ENCODE peak calls at places on chromosomes 3 and 15, in ten cellular contexts. Z, B, E, H, N, R, K, I, Y and O are unnamed samples. For H3K36me3, the result is how much of the 10 kb centered on the place peaks cover.

GRCh38 chr15:65275728-65276126 is 11.0 kb downstream of the PARP16 start:
- DNase-seq in B (no peak), Y (no peak), Z (no peak), I (no peak), H (no peak), N (no peak), R (no peak), E (no peak), K (no peak), O (no peak)

GRCh38 chr3:19221081-19221480 is 72.8 kb downstream of the KCNH8 start:
- DNase-seq in B (no peak), Z (no peak), I (no peak), R (no peak), H (peak), N (no peak), Y (no peak), K (no peak), E (no peak), O (no peak)

GRCh38 chr3:31472479-31473390 is 60.0 kb upstream of the STT3B start:
- DNase-seq in R (no peak), I (no peak), Y (no peak), H (peak), Z (no peak), N (no peak), K (no peak), B (no peak), E (no peak), O (no peak)

GRCh38 chr3:183692436-183692835 is 5.2 kb upstream of the YEATS2 start:
- DNase-seq in B (no peak), E (no peak), I (no peak), K (no peak), Y (no peak), Z (no peak), H (no peak), R (no peak), N (no peak), O (no peak)

GRCh38 chr15:65088643-65089021 is 12.1 kb downstream of the KBTBD13 start:
- DNase-seq in I (no peak), H (no peak), Z (no peak), R (no peak), E (no peak), B (no peak), K (no peak), Y (no peak), N (peak), O (no peak)

GRCh38 chr3:111923095-111923771 is 55.6 kb upstream of the ABHD10 start:
- DNase-seq in N (no peak), K (no peak), H (peak), R (no peak), B (no peak), Y (no peak), Z (no peak), I (no peak), E (no peak), O (no peak)

GRCh38 chr15:60525640-60526039 is 46.7 kb upstream of the ICE2 start:
- DNase-seq in N (no peak), E (no peak), Z (no peak), Y (no peak), I (no peak), H (no peak), B (no peak), R (no peak), K (no peak), O (no peak)

GRCh38 chr3:24160424-24160823 is 215.3 kb downstream of the NR1D2 start:
- DNase-seq in Z (no peak), B (peak), R (no peak), H (no peak), Y (no peak), K (no peak), E (no peak), N (no peak), I (no peak), O (no peak)

GRCh38 chr3:130656627-130657026 is 90.0 kb downstream of the PIK3R4 start:
- DNase-seq in Y (no peak), B (no peak), H (no peak), I (no peak), N (no peak), E (no peak), Z (no peak), R (no peak), K (no peak), O (no peak)

GRCh38 chr15:83158393-83158792 is 49.2 kb downstream of the HDGFL3 start:
- DNase-seq in H (peak), B (no peak), Y (no peak), I (no peak), R (no peak), K (no peak), E (no peak), Z (no peak), N (no peak), O (no peak)

GRCh38 chr3:2792432-2792831 is 317.7 kb downstream of the IL5RA start:
- DNase-seq in Z (no peak), K (no peak), R (no peak), B (no peak), E (no peak), Y (no peak), H (no peak), N (no peak), I (no peak), O (no peak)

GRCh38 chr3:160754371-160754854 is 1.6 kb upstream of the PPM1L start:
- DNase-seq in Y (peak), N (peak), Z (peak), K (peak), I (no peak), E (peak), R (peak), H (peak), B (peak), O (no peak)

GRCh38 chr3:3802021-3802420 is 2.8 kb downstream of the LRRN1 start:
- DNase-seq in K (no peak), E (no peak), Z (no peak), R (no peak), B (peak), I (no peak), H (no peak), Y (no peak), N (no peak), O (no peak)

GRCh38 chr3:65575376-65575840 is 463.3 kb downstream of the MAGI1 start:
- DNase-seq in K (peak), N (no peak), I (no peak), R (no peak), Z (no peak), H (peak), Y (no peak), E (no peak), B (no peak), O (no peak)

GRCh38 chr3:80097674-80098073 is 329.9 kb upstream of the ROBO1 start:
- DNase-seq in Z (no peak), N (no peak), H (no peak), Y (no peak), R (no peak), B (no peak), I (no peak), K (peak), E (no peak), O (no peak)

GRCh38 chr3:38542401-38543298 is 46.5 kb downstream of the EXOG start:
- DNase-seq in I (no peak), Z (no peak), H (no peak), N (no peak), R (no peak), K (no peak), Y (no peak), B (no peak), E (no peak), O (no peak)

GRCh38 chr15:25905140-25905539 is 42.0 kb upstream of the ATP10A start:
- DNase-seq in I (no peak), K (no peak), N (peak), B (no peak), Y (no peak), E (no peak), Z (no peak), R (no peak), H (no peak), O (peak)

GRCh38 chr3:50177346-50177745 is 14.1 kb upstream of the GNAT1 start:
- DNase-seq in Z (no peak), N (no peak), Y (no peak), H (no peak), B (no peak), R (no peak), K (no peak), I (no peak), E (no peak), O (no peak)

GRCh38 chr3:89171681-89172080 is 64.3 kb downstream of the EPHA3 start:
- DNase-seq in E (no peak), R (no peak), H (peak), Z (no peak), N (no peak), I (no peak), B (no peak), K (no peak), Y (no peak), O (no peak)

GRCh38 chr3:116192464-116192863 is 252.8 kb downstream of the LSAMP start:
- DNase-seq in Y (no peak), I (no peak), R (no peak), K (no peak), H (no peak), B (no peak), E (no peak), N (no peak), Z (no peak), O (no peak)

GRCh38 chr3:113377158-113377557 is 64.1 kb downstream of the CFAP44 start:
- DNase-seq in R (no peak), N (no peak), B (no peak), E (no peak), Y (no peak), K (no peak), I (no peak), H (no peak), Z (no peak), O (no peak)

GRCh38 chr3:100737334-100737733 is 28.0 kb downstream of the TFG start:
- DNase-seq in Y (peak), N (no peak), R (no peak), I (no peak), Z (no peak), H (peak), E (no peak), K (peak), B (peak), O (no peak)

GRCh38 chr15:90058308-90058707 is 44.0 kb downstream of the IDH2 start:
- DNase-seq in H (no peak), E (peak), N (no peak), R (no peak), K (no peak), Y (no peak), Z (no peak), B (no peak), I (no peak), O (no peak)

GRCh38 chr3:149080699-149081091 is 5.6 kb downstream of the HLTF start:
- DNase-seq in R (no peak), I (no peak), B (no peak), Y (no peak), Z (no peak), K (peak), N (no peak), E (no peak), H (peak), O (no peak)

GRCh38 chr3:16512435-16513140 is 911 bp downstream of the RFTN1 start:
- DNase-seq in Y (peak), R (peak), Z (peak), H (no peak), N (peak), I (no peak), B (peak), K (peak), E (peak), O (peak)

DNA sequence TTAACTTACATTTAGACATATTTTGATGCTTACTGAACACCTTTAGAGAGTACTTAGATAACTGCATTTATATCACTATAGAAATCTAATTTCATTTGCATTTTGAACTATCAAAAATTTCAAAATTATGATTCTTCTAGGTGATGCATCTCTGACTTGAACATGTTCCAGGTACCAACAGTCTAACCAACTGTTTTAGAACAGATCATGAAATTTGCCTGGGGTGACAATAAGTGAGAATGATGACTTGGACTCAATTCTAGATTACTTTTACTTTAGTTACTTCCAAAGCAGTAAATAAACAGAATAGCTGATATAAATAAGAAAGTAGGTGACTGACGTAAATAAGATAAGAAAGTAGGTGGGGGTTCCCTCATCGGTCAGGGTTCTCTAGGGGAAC is 307.8 kb downstream of the BCHE start:
- DNase-seq in R (no peak), B (no peak), I (no peak), Z (no peak), Y (no peak), K (no peak), H (no peak), E (no peak), N (no peak), O (no peak)
- H3K27ac ChIP-seq in R (no peak), B (no peak), I (no peak), Z (no peak), Y (no peak), K (no peak), H (no peak), E (no peak), N (no peak), O (no peak)

DNA sequence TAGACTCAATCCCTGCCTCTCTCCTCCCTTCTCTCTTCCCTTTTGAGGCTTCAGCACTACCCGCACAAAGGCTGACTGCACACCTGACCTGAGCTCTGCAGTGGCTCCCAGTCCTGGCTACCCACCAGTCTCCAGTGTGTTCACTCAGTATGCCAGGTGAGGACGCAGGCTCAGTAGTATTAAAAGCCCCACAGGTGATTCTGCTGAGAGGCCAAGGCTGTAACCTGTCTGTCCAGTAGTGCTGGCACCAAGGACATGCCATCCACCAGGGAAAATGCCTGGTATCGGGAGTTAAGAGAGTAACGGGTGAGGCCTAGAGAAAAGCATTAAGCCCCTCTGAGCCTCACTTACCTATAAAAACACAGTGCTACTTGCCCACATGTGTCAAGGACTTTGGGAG is 20.9 kb downstream of the FYCO1 start:
- DNase-seq in K (no peak), N (no peak), E (no peak), R (no peak), Y (no peak), I (no peak), Z (no peak), H (no peak), B (no peak), O (no peak)
- H3K36me3 ChIP-seq in K (under half), N (under half), E (under half), R (under half), Y (half or more), I (under half), Z (under half), H (under half), B (under half), O (half or more)

GRCh38 chr15:40103864-40104271 is 4.8 kb downstream of the BMF start:
- DNase-seq in Y (no peak), H (no peak), N (no peak), R (no peak), E (no peak), I (no peak), K (no peak), B (no peak), Z (no peak), O (no peak)
- H3K27ac ChIP-seq in Y (no peak), H (no peak), N (peak), R (peak), E (no peak), I (no peak), K (no peak), B (peak), Z (peak), O (peak)

GRCh38 chr15:57236561-57237281 is 139.6 kb upstream of the CGNL1 start:
- DNase-seq in R (no peak), Y (no peak), I (no peak), E (no peak), Z (no peak), B (no peak), N (no peak), K (no peak), H (no peak), O (no peak)

GRCh38 chr15:57237282-57237642 is 139.0 kb upstream of the CGNL1 start:
- DNase-seq in Z (no peak), E (no peak), K (no peak), Y (no peak), B (no peak), H (no peak), N (no peak), R (no peak), I (no peak), O (no peak)

GRCh38 chr15:57235865-57236264 is 140.4 kb upstream of the CGNL1 start:
- DNase-seq in R (no peak), N (no peak), I (no peak), E (no peak), K (peak), Z (no peak), H (no peak), B (peak), Y (no peak), O (no peak)

GRCh38 chr15:57235186-57235585 is 141.1 kb upstream of the CGNL1 start:
- DNase-seq in B (no peak), Y (no peak), R (no peak), N (no peak), H (no peak), K (no peak), E (peak), I (no peak), Z (no peak), O (no peak)

GRCh38 chr15:57237676-57238075 is 138.6 kb upstream of the CGNL1 start:
- DNase-seq in R (no peak), N (no peak), Y (no peak), B (no peak), K (no peak), H (no peak), Z (no peak), I (no peak), E (no peak), O (no peak)
- H3K36me3 ChIP-seq in R (under half), N (under half), Y (under half), B (under half), K (under half), H (under half), Z (under half), I (under half), E (under half), O (under half)